ENCODE peak calls at places on chromosome 18, in five cellular contexts. One of them, this sample, is unnamed.

GRCh38 chr18:5303636-5304035 is 8.1 kb upstream of the ZBTB14 start:
- DNase-seq in ureter: no peak
- DNase-seq in lower leg skin: no peak
- DNase-seq in WTC11: no peak
- DNase-seq in SK-N-SH: no peak
- DNase-seq in this sample: no peak

GRCh38 chr18:27735117-27735516 is 441.8 kb downstream of the CDH2 start:
- DNase-seq in WTC11: no peak
- DNase-seq in SK-N-SH: no peak
- DNase-seq in lower leg skin: no peak
- DNase-seq in ureter: no peak
- DNase-seq in this sample: no peak

GRCh38 chr18:51933903-51934302 is 406.1 kb upstream of the DCC start:
- DNase-seq in lower leg skin: no peak
- DNase-seq in SK-N-SH: no peak
- DNase-seq in WTC11: no peak
- DNase-seq in ureter: no peak
- DNase-seq in this sample: no peak

GRCh38 chr18:46481847-46482245 is 175.2 kb downstream of the LOXHD1 start:
- DNase-seq in lower leg skin: no peak
- DNase-seq in SK-N-SH: no peak
- DNase-seq in ureter: no peak
- DNase-seq in WTC11: no peak
- DNase-seq in this sample: no peak

GRCh38 chr18:39455300-39455699 is 1889.7 kb upstream of the CELF4 start:
- DNase-seq in SK-N-SH: no peak
- DNase-seq in WTC11: no peak
- DNase-seq in lower leg skin: no peak
- DNase-seq in ureter: peak
- DNase-seq in this sample: no peak

GRCh38 chr18:21714472-21714871 is 9.9 kb upstream of the ABHD3 start:
- DNase-seq in lower leg skin: no peak
- DNase-seq in SK-N-SH: no peak
- DNase-seq in ureter: no peak
- DNase-seq in WTC11: no peak
- DNase-seq in this sample: no peak

GRCh38 chr18:12862467-12862866 is 21.6 kb downstream of the PTPN2 start:
- DNase-seq in WTC11: peak
- DNase-seq in ureter: no peak
- DNase-seq in lower leg skin: no peak
- DNase-seq in SK-N-SH: no peak
- DNase-seq in this sample: no peak

GRCh38 chr18:73040247-73040646 is 172.5 kb upstream of the NETO1 start:
- DNase-seq in lower leg skin: no peak
- DNase-seq in ureter: no peak
- DNase-seq in WTC11: no peak
- DNase-seq in SK-N-SH: no peak
- DNase-seq in this sample: no peak

GRCh38 chr18:28041366-28041765 is 135.6 kb downstream of the CDH2 start:
- DNase-seq in WTC11: no peak
- DNase-seq in lower leg skin: no peak
- DNase-seq in ureter: no peak
- DNase-seq in SK-N-SH: peak
- DNase-seq in this sample: no peak

GRCh38 chr18:76399613-76400391 is 95.2 kb downstream of the ZNF516 start:
- DNase-seq in ureter: no peak
- DNase-seq in WTC11: no peak
- DNase-seq in lower leg skin: no peak
- DNase-seq in SK-N-SH: no peak
- DNase-seq in this sample: no peak

GRCh38 chr18:43160509-43160908 is 45.0 kb upstream of the RIT2 start:
- DNase-seq in lower leg skin: no peak
- DNase-seq in ureter: no peak
- DNase-seq in SK-N-SH: no peak
- DNase-seq in WTC11: no peak
- DNase-seq in this sample: no peak

GRCh38 chr18:2570772-2571199 is 519 bp downstream of the METTL4 start:
- DNase-seq in WTC11: peak
- DNase-seq in SK-N-SH: peak
- DNase-seq in lower leg skin: peak
- DNase-seq in ureter: peak
- DNase-seq in this sample: peak

GRCh38 chr18:76532875-76533274 is 37.8 kb upstream of the ZNF516 start:
- DNase-seq in ureter: no peak
- DNase-seq in SK-N-SH: no peak
- DNase-seq in lower leg skin: no peak
- DNase-seq in WTC11: no peak
- DNase-seq in this sample: no peak

GRCh38 chr18:79487198-79488165 is 91.8 kb downstream of the NFATC1 start:
- DNase-seq in SK-N-SH: no peak
- DNase-seq in lower leg skin: no peak
- DNase-seq in WTC11: no peak
- DNase-seq in ureter: no peak
- DNase-seq in this sample: no peak

GRCh38 chr18:2898131-2898640 is 51.4 kb downstream of the EMILIN2 start:
- DNase-seq in ureter: no peak
- DNase-seq in WTC11: no peak
- DNase-seq in lower leg skin: no peak
- DNase-seq in SK-N-SH: peak
- DNase-seq in this sample: no peak

GRCh38 chr18:59357928-59358327 is 1.1 kb downstream of the LMAN1 start:
- DNase-seq in ureter: no peak
- DNase-seq in SK-N-SH: peak
- DNase-seq in lower leg skin: no peak
- DNase-seq in WTC11: no peak
- DNase-seq in this sample: no peak

GRCh38 chr18:58754544-58755068 is 83.3 kb downstream of the MALT1 start:
- DNase-seq in SK-N-SH: no peak
- DNase-seq in lower leg skin: no peak
- DNase-seq in WTC11: no peak
- DNase-seq in ureter: no peak
- DNase-seq in this sample: no peak

GRCh38 chr18:44823286-44823685 is 142.6 kb downstream of the SETBP1 start:
- DNase-seq in ureter: no peak
- DNase-seq in WTC11: no peak
- DNase-seq in SK-N-SH: no peak
- DNase-seq in lower leg skin: no peak
- DNase-seq in this sample: no peak

GRCh38 chr18:2402084-2402483 is 169.2 kb downstream of the METTL4 start:
- DNase-seq in WTC11: no peak
- DNase-seq in ureter: no peak
- DNase-seq in lower leg skin: no peak
- DNase-seq in SK-N-SH: no peak
- DNase-seq in this sample: no peak

GRCh38 chr18:10190564-10190963 is 263.9 kb upstream of the APCDD1 start:
- DNase-seq in lower leg skin: no peak
- DNase-seq in SK-N-SH: no peak
- DNase-seq in WTC11: no peak
- DNase-seq in ureter: no peak
- DNase-seq in this sample: no peak

GRCh38 chr18:58898427-58898826 is 33.8 kb downstream of the ZNF532 start:
- DNase-seq in lower leg skin: no peak
- DNase-seq in WTC11: no peak
- DNase-seq in ureter: no peak
- DNase-seq in SK-N-SH: no peak
- DNase-seq in this sample: no peak

GRCh38 chr18:24766376-24766775 is 305.9 kb downstream of the HRH4 start:
- DNase-seq in lower leg skin: no peak
- DNase-seq in SK-N-SH: no peak
- DNase-seq in WTC11: no peak
- DNase-seq in ureter: no peak
- DNase-seq in this sample: no peak

GRCh38 chr18:24633121-24633520 is 172.7 kb downstream of the HRH4 start:
- DNase-seq in lower leg skin: no peak
- DNase-seq in SK-N-SH: no peak
- DNase-seq in WTC11: no peak
- DNase-seq in ureter: no peak
- DNase-seq in this sample: no peak

This sample was measured in endothelial cell.